ENCODE peak calls at places on chromosome 12, in seven cellular contexts. P is NCI-H2081; Q is pancreas; V is stimulated activated CD4-positive, alpha-beta T cell treated with anti-CD3 and anti-CD28 coated beads, Interleukin-12 subunit alpha, Interleukin-12 subunit beta, amount 100 ng/mL, for 48 hours; I is HT1080; O is non-pigmented ciliary epithelial cell; G is body of pancreas. Z is an unnamed sample.

GRCh38 chr12:114347861-114348260 is 58.1 kb downstream of the TBX5 start:
- DNase-seq in P (no peak), Q (no peak), V (no peak), G (no peak), O (no peak), I (no peak), Z (no peak)

GRCh38 chr12:93319523-93320045 is 58.1 kb upstream of the NUDT4 start:
- DNase-seq in V (no peak), Q (no peak), P (no peak), I (no peak), O (no peak), G (no peak), Z (no peak)

GRCh38 chr12:51419473-51420228 is 5.0 kb upstream of the SLC4A8 start:
- DNase-seq in P (peak), O (no peak), Q (no peak), G (no peak), V (no peak), I (peak), Z (no peak)

GRCh38 chr12:121064116-121064515 is 25.1 kb upstream of the OASL start:
- DNase-seq in Q (no peak), G (no peak), V (no peak), I (no peak), O (no peak), P (no peak), Z (no peak)

GRCh38 chr12:52183544-52183910 is 8.3 kb downstream of the KRT80 start:
- DNase-seq in O (no peak), Q (no peak), V (no peak), G (no peak), P (peak), I (no peak), Z (no peak)

GRCh38 chr12:19833775-19834501 is 394.6 kb downstream of the AEBP2 start:
- DNase-seq in P (no peak), I (peak), G (no peak), V (peak), Q (no peak), O (no peak), Z (no peak)

GRCh38 chr12:106135075-106135474 is 3.7 kb downstream of the NUAK1 start:
- DNase-seq in G (no peak), I (no peak), O (no peak), Q (no peak), V (no peak), P (no peak), Z (no peak)

GRCh38 chr12:106066726-106067325 is 71.9 kb downstream of the NUAK1 start:
- DNase-seq in I (no peak), G (no peak), O (no peak), Q (no peak), V (no peak), P (no peak), Z (no peak)

GRCh38 chr12:2450553-2450952 is 344.2 kb upstream of the FKBP4 start:
- DNase-seq in P (no peak), Q (no peak), O (no peak), G (no peak), I (no peak), V (no peak), Z (no peak)

GRCh38 chr12:86572455-86572854 is 316.3 kb upstream of the MGAT4C start:
- DNase-seq in Q (no peak), P (no peak), V (no peak), I (no peak), G (no peak), O (no peak), Z (no peak)

GRCh38 chr12:102095677-102096263 is 24.1 kb downstream of the NUP37 start:
- DNase-seq in P (peak), Q (no peak), G (no peak), I (peak), O (no peak), V (no peak), Z (no peak)

GRCh38 chr12:96522283-96522682 is 32.9 kb downstream of the CFAP54 start:
- DNase-seq in I (no peak), Q (no peak), O (no peak), V (no peak), G (no peak), P (no peak), Z (no peak)

GRCh38 chr12:117889098-117889497 is 79.7 kb downstream of the KSR2 start:
- DNase-seq in Q (no peak), O (no peak), I (no peak), G (no peak), P (no peak), V (no peak), Z (no peak)

GRCh38 chr12:75087656-75088055 is 122.0 kb downstream of the KCNC2 start:
- DNase-seq in V (no peak), O (no peak), P (peak), G (no peak), Q (no peak), I (peak), Z (no peak)

GRCh38 chr12:21823581-21823980 is 49.1 kb upstream of the KCNJ8 start:
- DNase-seq in O (no peak), Q (no peak), V (no peak), G (peak), I (no peak), P (no peak), Z (no peak)